ENCODE peak calls at places on chromosomes 5 and 9, in seven cellular contexts. J is PC-9, W is foreskin fibroblast, X is GM13976, Y is K562, H is pancreas, Q is astrocyte of the spinal cord. U is an unnamed sample.

GRCh38 chr9:69252436-69252835 is 72.6 kb upstream of the ENTREP1 start:
- DNase-seq in H (no peak), X (no peak), Y (no peak), W (no peak), J (no peak), Q (no peak), U (no peak)

GRCh38 chr5:51347704-51348103 is 35.5 kb upstream of the ISL1 start:
- DNase-seq in H (no peak), Q (no peak), X (no peak), W (no peak), J (no peak), Y (no peak), U (no peak)

GRCh38 chr5:138601444-138601843 is 26.2 kb upstream of the HSPA9 start:
- DNase-seq in Q (peak; percentile 68), X (no peak), H (peak; percentile 69), Y (no peak), J (peak; percentile 37), W (peak; percentile 91), U (no peak)

GRCh38 chr5:170020423-170020822 is 40.1 kb upstream of the INSYN2B start:
- DNase-seq in J (no peak), H (no peak), W (no peak), Y (no peak), Q (no peak), X (no peak), U (no peak)

GRCh38 chr5:59367791-59368394 is 525.6 kb downstream of the PDE4D start:
- DNase-seq in Y (no peak), H (peak; percentile 31), X (peak; percentile 31), Q (peak; percentile 74), W (peak; percentile 57), J (peak; percentile 38), U (peak; percentile 63)

GRCh38 chr5:38846379-38846967 is 661 bp downstream of the OSMR start:
- DNase-seq in H (no peak), W (no peak), X (no peak), J (peak; percentile 46), Q (peak; percentile 15), Y (no peak), U (no peak)

GRCh38 chr9:14153310-14153720 is 160.6 kb downstream of the NFIB start:
- DNase-seq in X (no peak), J (no peak), H (no peak), W (peak; percentile 6), Y (no peak), Q (no peak), U (no peak)

GRCh38 chr9:93730213-93730612 is 153.8 kb downstream of the PHF2 start:
- DNase-seq in J (no peak), H (no peak), Y (no peak), W (no peak), X (no peak), Q (no peak), U (no peak)

GRCh38 chr5:81213070-81213469 is 20.1 kb upstream of the CKMT2 start:
- DNase-seq in H (peak; percentile 24), Y (no peak), X (no peak), Q (no peak), W (no peak), J (peak; percentile 31), U (no peak)

GRCh38 chr9:112969730-112970129 is 42.3 kb downstream of the ZNF883 start:
- DNase-seq in W (no peak), X (no peak), Y (no peak), Q (no peak), H (no peak), J (no peak), U (no peak)

GRCh38 chr5:135721548-135722090 is 112.8 kb upstream of the SLC25A48 start:
- DNase-seq in J (no peak), Y (no peak), Q (no peak), W (no peak), X (no peak), H (no peak), U (no peak)

GRCh38 chr5:58930520-58930919 is 347.6 kb downstream of the RAB3C start:
- DNase-seq in Q (no peak), Y (no peak), J (no peak), H (no peak), X (no peak), W (no peak), U (no peak)

GRCh38 chr9:95077053-95077765 is 240.3 kb downstream of the FANCC start:
- DNase-seq in W (no peak), Q (no peak), H (no peak), J (no peak), X (no peak), Y (no peak), U (no peak)

GRCh38 chr9:101628173-101628572 is 33.4 kb upstream of the PPP3R2 start:
- DNase-seq in W (no peak), X (no peak), J (no peak), Q (peak; percentile 5), H (no peak), Y (no peak), U (peak; percentile 43)

GRCh38 chr9:38141751-38142150 is 72.7 kb upstream of the SHB start:
- DNase-seq in Y (no peak), Q (peak; percentile 69), H (no peak), J (no peak), X (no peak), W (peak; percentile 27), U (no peak)

GRCh38 chr9:14585730-14586473 is 107.3 kb downstream of the ZDHHC21 start:
- DNase-seq in X (peak; percentile 51), J (no peak), Q (no peak), W (no peak), Y (no peak), H (no peak), U (no peak)

DNA sequence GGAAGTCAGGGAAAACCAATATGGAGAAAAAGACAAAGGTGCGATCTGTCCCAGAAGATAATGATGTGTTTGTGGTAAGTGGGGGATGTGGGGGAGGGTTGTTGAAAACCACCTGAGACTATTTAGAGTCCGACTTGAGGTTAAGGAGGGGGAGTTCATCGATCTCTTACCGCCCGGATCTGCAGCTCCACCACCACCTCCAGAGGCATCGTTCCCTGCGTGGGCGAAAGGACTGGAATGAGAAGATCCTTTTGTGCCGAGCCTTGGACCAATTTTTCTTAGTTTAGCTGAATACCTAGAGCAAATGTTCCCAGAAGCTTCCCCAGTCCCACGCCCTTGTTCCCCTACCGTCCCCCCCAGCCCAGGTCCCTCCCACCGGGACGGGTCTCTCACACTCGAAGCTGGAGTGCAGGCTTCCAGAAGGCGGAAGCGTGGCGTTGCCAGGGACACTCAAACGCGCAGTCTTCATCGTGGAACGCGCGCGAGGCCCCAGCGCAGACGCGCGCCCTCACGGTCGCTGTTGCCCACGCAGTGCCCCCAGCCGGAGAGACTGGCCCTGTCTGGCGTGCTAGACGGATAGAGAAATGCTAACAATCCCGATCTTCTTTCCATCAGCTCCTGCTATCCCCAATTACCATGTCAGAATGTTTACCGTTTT is at the start of gene SPATA6L:
- DNase-seq in Y (no peak), J (peak; percentile 38), X (peak; percentile 62), Q (peak; percentile 43), H (peak; percentile 80), W (peak; percentile 51), U (peak; percentile 63)
- TF ChIP-seq CTCF in Y (no peak), J (no peak), X (no peak), Q (peak; percentile 10), H (no peak), W (peak; percentile 17), U (no peak)

GRCh38 chr5:6478793-6479192 is 30.1 kb downstream of the UBE2QL1 start:
- DNase-seq in J (no peak), Y (no peak), W (no peak), X (no peak), Q (no peak), H (no peak), U (no peak)

GRCh38 chr5:6482735-6483134 is 34.1 kb downstream of the UBE2QL1 start:
- DNase-seq in Y (no peak), Q (no peak), X (no peak), W (no peak), H (no peak), J (no peak), U (no peak)

GRCh38 chr5:6484446-6484845 is 35.8 kb downstream of the UBE2QL1 start:
- DNase-seq in J (no peak), Y (no peak), W (no peak), Q (no peak), X (no peak), H (no peak), U (no peak)

GRCh38 chr5:6483880-6484382 is 35.3 kb downstream of the UBE2QL1 start:
- DNase-seq in J (no peak), X (peak; percentile 88), H (no peak), Y (no peak), Q (no peak), W (no peak), U (no peak)

GRCh38 chr5:6480133-6481051 is 31.7 kb downstream of the UBE2QL1 start:
- DNase-seq in X (peak; percentile 67), H (no peak), Y (peak; percentile 54), Q (no peak), J (no peak), W (no peak), U (no peak)
- TF ChIP-seq CTCF in X (no peak), H (no peak), Y (no peak), Q (no peak), J (peak; percentile 24), W (no peak), U (no peak)

GRCh38 chr5:141478321-141478945 is 2.7 kb downstream of the PCDHGC3 start:
- DNase-seq in J (peak; percentile 33), Y (peak; percentile 7), H (peak; percentile 73), Q (peak; percentile 29), W (no peak), X (no peak), U (no peak)
- TF ChIP-seq CTCF in J (peak; percentile 40), Y (no peak), H (peak; percentile 30), Q (peak; percentile 50), W (peak; percentile 37), X (no peak), U (peak; percentile 20)

DNA sequence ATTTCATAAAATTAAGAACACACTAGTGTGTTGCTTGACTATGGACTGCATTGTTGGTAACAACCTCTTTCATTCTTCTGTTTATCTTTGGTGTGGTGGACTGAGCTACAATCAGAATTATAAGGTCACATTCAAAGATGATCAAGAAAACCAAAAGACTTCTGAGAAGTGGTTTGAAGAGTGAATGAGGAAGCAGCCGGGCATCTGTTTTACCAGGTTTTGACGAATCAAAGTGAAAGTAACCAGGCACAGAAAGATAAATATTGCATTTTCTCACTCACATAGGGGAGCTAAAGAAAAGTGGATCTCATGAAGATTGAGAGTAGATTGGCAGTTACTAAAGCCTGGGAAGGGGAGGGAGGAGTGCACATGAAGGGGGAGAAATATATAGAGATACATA is 589.1 kb downstream of the ZNF608 start:
- DNase-seq in J (no peak), X (no peak), H (no peak), Y (no peak), Q (peak; percentile 22), W (no peak), U (no peak)
- TF ChIP-seq CTCF in J (no peak), X (no peak), H (no peak), Y (no peak), Q (no peak), W (no peak), U (no peak)

U was measured in endothelial cell.